ENCODE peak calls at places on chromosomes 16 and 17, in ten cellular contexts. B is posterior vena cava; P is nucleus accumbens; O is activated T-helper 1 cell treated with anti-CD3 and anti-CD28 coated beads, Interleukin-12 subunit alpha, Interleukin-12 subunit beta, Interleukin-2, Interleukin-4 antibody, amounts not matched to agents 30 ng/mL and 10 ng/mL and 1 ng/mL, durations not matched to agents 14 hours and 24 hours and 36 hours; M is colonic mucosa; E is left colon; N is naive thymus-derived CD8-positive, alpha-beta T cell; D is effector CD4-positive, alpha-beta T cell; Q is AG10803; T is GM12865. K is an unnamed sample.

GRCh38 chr16:53933407-53933806 is 229.5 kb downstream of the FTO start:
- DNase-seq in B (no peak), P (no peak), O (no peak), M (no peak), E (no peak), N (no peak), D (no peak), Q (no peak), T (no peak), K (no peak)

GRCh38 chr17:50272711-50273653 is 1.3 kb upstream of the TMEM92 start:
- DNase-seq in B (peak), P (no peak), O (peak), M (peak), E (peak), N (peak), D (peak), Q (peak), T (peak), K (peak)

GRCh38 chr16:50436271-50436670 is 67.5 kb upstream of the BRD7 start:
- DNase-seq in B (no peak), P (no peak), O (no peak), M (no peak), E (no peak), N (no peak), D (no peak), Q (no peak), T (no peak), K (no peak)

GRCh38 chr16:75379911-75380847 is 53.1 kb downstream of the CFDP1 start:
- DNase-seq in B (no peak), P (no peak), O (peak), M (peak), E (peak), N (peak), D (peak), Q (no peak), T (peak), K (peak)

GRCh38 chr17:75996665-75997590 is 3.7 kb upstream of the CDK3 start:
- DNase-seq in B (peak), P (no peak), O (peak), M (peak), E (peak), N (no peak), D (no peak), Q (peak), T (peak), K (peak)

GRCh38 chr16:4176794-4177438 is 60.7 kb upstream of the ADCY9 start:
- DNase-seq in B (peak), P (no peak), O (no peak), M (no peak), E (no peak), N (no peak), D (no peak), Q (peak), T (peak), K (no peak)

GRCh38 chr16:53743149-53743566 is 39.2 kb downstream of the FTO start:
- DNase-seq in B (no peak), P (no peak), O (no peak), M (no peak), E (peak), N (peak), D (no peak), Q (peak), T (peak), K (no peak)

GRCh38 chr16:85145734-85146531 is 33.7 kb upstream of the CIBAR2 start:
- DNase-seq in B (no peak), P (no peak), O (no peak), M (no peak), E (no peak), N (no peak), D (no peak), Q (no peak), T (no peak), K (no peak)

GRCh38 chr17:18947866-18948265 is 4.1 kb upstream of the SLC5A10 start:
- DNase-seq in B (peak), P (no peak), O (no peak), M (no peak), E (no peak), N (no peak), D (no peak), Q (no peak), T (no peak), K (no peak)

GRCh38 chr16:77271532-77272426 is 72.6 kb downstream of the SYCE1L start:
- DNase-seq in B (no peak), P (no peak), O (no peak), M (no peak), E (no peak), N (no peak), D (no peak), Q (no peak), T (no peak), K (no peak)

GRCh38 chr16:81140930-81141780 is 45.0 kb upstream of the GCSH start:
- DNase-seq in B (no peak), P (no peak), O (no peak), M (no peak), E (no peak), N (no peak), D (no peak), Q (no peak), T (no peak), K (no peak)

GRCh38 chr17:76080934-76081287 is 1.9 kb downstream of the ZACN start:
- DNase-seq in B (no peak), P (no peak), O (no peak), M (no peak), E (no peak), N (no peak), D (no peak), Q (no peak), T (no peak), K (no peak)

GRCh38 chr16:56682703-56683397 is 580 bp downstream of the MT1X start:
- DNase-seq in B (peak), P (no peak), O (no peak), M (no peak), E (peak), N (no peak), D (no peak), Q (no peak), T (no peak), K (no peak)

GRCh38 chr16:69179255-69180010 is 7.5 kb upstream of the SNTB2 start:
- DNase-seq in B (peak), P (no peak), O (no peak), M (peak), E (peak), N (no peak), D (no peak), Q (peak), T (no peak), K (no peak)

GRCh38 chr16:77171750-77172635 is 19.0 kb upstream of the MON1B start:
- DNase-seq in B (no peak), P (no peak), O (no peak), M (peak), E (no peak), N (peak), D (peak), Q (peak), T (peak), K (no peak)

GRCh38 chr16:67471758-67472384 is 9.1 kb downstream of the ATP6V0D1 start:
- DNase-seq in B (no peak), P (no peak), O (no peak), M (no peak), E (no peak), N (no peak), D (no peak), Q (no peak), T (no peak), K (no peak)

GRCh38 chr16:3127745-3128144 is 7.1 kb upstream of the ZNF213 start:
- DNase-seq in B (no peak), P (no peak), O (no peak), M (no peak), E (no peak), N (no peak), D (no peak), Q (no peak), T (no peak), K (no peak)

GRCh38 chr16:78211951-78212350 is 112.5 kb downstream of the WWOX start:
- DNase-seq in B (no peak), P (no peak), O (no peak), M (no peak), E (no peak), N (no peak), D (no peak), Q (no peak), T (no peak), K (no peak)

GRCh38 chr17:50180066-50180465 is 14.3 kb downstream of the SGCA start:
- DNase-seq in B (no peak), P (no peak), O (no peak), M (no peak), E (no peak), N (no peak), D (no peak), Q (peak), T (no peak), K (no peak)

GRCh38 chr17:10126554-10127493 is 71.6 kb downstream of the GAS7 start:
- DNase-seq in B (peak), P (no peak), O (no peak), M (no peak), E (no peak), N (no peak), D (no peak), Q (peak), T (no peak), K (no peak)

GRCh38 chr17:50687200-50688066 is 20.3 kb downstream of the ANKRD40 start:
- DNase-seq in B (no peak), P (no peak), O (no peak), M (no peak), E (no peak), N (no peak), D (no peak), Q (peak), T (no peak), K (no peak)

K was measured in activated effector memory CD4-positive, alpha-beta T cell treated with Interleukin-2 at 50 U/mL for 16 hours.